ENCODE peak calls at places on chromosomes 16 and 17, in five cellular contexts. X is CD14-positive monocyte; V is RCC 7860; L is renal cortical epithelial cell; N is stimulated activated naive B cell treated with anti-CD40 and anti-IgM and Interleukin-4, amounts not matched to agents 10 μg/mL and 1 μg/mL and 100 μg/mL, for 72 hours. E is an unnamed sample.

GRCh38 chr17:7576432-7576937 is 3.0 kb upstream of the CD68 start:
- DNase-seq in X (no peak), V (no peak), L (no peak), N (no peak), E (no peak)

GRCh38 chr16:18069683-18070082 is 266.9 kb downstream of the NPIPA8 start:
- DNase-seq in X (no peak), V (no peak), L (no peak), N (no peak), E (no peak)

GRCh38 chr17:35708149-35708548 is 23.3 kb upstream of the RASL10B start:
- DNase-seq in X (no peak), V (no peak), L (no peak), N (no peak), E (no peak)

GRCh38 chr17:2138318-2138717 is 83.4 kb downstream of the HIC1 start:
- DNase-seq in X (peak; percentile 52), V (no peak), L (no peak), N (no peak), E (no peak)

GRCh38 chr17:49548506-49549310 is 27.0 kb upstream of the NXPH3 start:
- DNase-seq in X (no peak), V (no peak), L (peak; percentile 26), N (no peak), E (peak; percentile 55)

GRCh38 chr17:39486242-39486641 is 25.0 kb downstream of the CDK12 start:
- DNase-seq in X (no peak), V (no peak), L (peak; percentile 21), N (no peak), E (peak; percentile 26)

GRCh38 chr17:36128411-36128978 is 24.9 kb downstream of the CCL4 start:
- DNase-seq in X (no peak), V (no peak), L (no peak), N (no peak), E (no peak)

GRCh38 chr17:35160354-35161201 is 13.0 kb downstream of the UNC45B start:
- DNase-seq in X (no peak), V (no peak), L (no peak), N (no peak), E (no peak)

GRCh38 chr17:31095239-31096105 is 695 bp downstream of the NF1 start:
- DNase-seq in X (no peak), V (peak; percentile 45), L (peak; percentile 30), N (peak; percentile 4), E (peak; percentile 29)

GRCh38 chr17:63826468-63827001 is 696 bp upstream of the PSMC5 start:
- DNase-seq in X (peak; percentile 46), V (no peak), L (peak; percentile 26), N (no peak), E (no peak)

GRCh38 chr17:68613739-68614298 is 12.7 kb upstream of the FAM20A start:
- DNase-seq in X (peak; percentile 62), V (no peak), L (peak; percentile 46), N (no peak), E (peak; percentile 55)

E was measured in bronchial epithelial cell.